ENCODE peak calls at places on chromosomes 2 and 18, in ten cellular contexts. M is left lobe of liver; O is RWPE2; G is CD8-positive, alpha-beta memory T cell; K is M059J; R is IMR-90; A is iris pigment epithelial cell; T is activated effector memory CD4-positive, alpha-beta T cell treated with anti-CD3 and anti-CD28 coated beads, Interleukin-2, amount 50 U/mL, for 16 hours; U is islet precursor cell; Z is ELF-1. E is an unnamed sample.

GRCh38 chr2:627926-628560 is 49.2 kb downstream of the TMEM18 start:
- DNase-seq in A (no peak), U (no peak), K (no peak), M (no peak), O (no peak), T (no peak), R (no peak), Z (no peak), G (no peak), E (no peak)

GRCh38 chr18:6414723-6415362 is at the start of gene L3MBTL4:
- DNase-seq in Z (no peak), U (no peak), R (no peak), A (no peak), O (no peak), T (no peak), K (no peak), M (peak), G (no peak), E (no peak)

GRCh38 chr18:35220424-35220823 is 20.4 kb upstream of the ZNF397 start:
- DNase-seq in R (no peak), U (no peak), A (no peak), O (no peak), Z (no peak), G (no peak), M (no peak), K (no peak), T (no peak), E (no peak)

GRCh38 chr2:199602271-199602895 is 144.6 kb upstream of the SATB2 start:
- DNase-seq in U (peak), Z (peak), R (no peak), G (no peak), T (no peak), K (peak), M (no peak), O (no peak), A (no peak), E (no peak)

GRCh38 chr2:124063596-124063995 is 38.5 kb downstream of the CNTNAP5 start:
- DNase-seq in A (no peak), T (no peak), O (no peak), K (no peak), U (no peak), G (no peak), R (no peak), M (no peak), Z (no peak), E (no peak)

GRCh38 chr2:109720379-109721116 is 73.6 kb upstream of the RGPD5 start:
- DNase-seq in Z (no peak), U (no peak), M (peak), K (no peak), G (no peak), T (no peak), R (no peak), O (no peak), A (no peak), E (no peak)

GRCh38 chr2:10316336-10316735 is 13.6 kb downstream of the HPCAL1 start:
- DNase-seq in Z (no peak), A (no peak), U (no peak), K (no peak), M (no peak), R (peak), O (no peak), G (no peak), T (no peak), E (no peak)

GRCh38 chr2:196252408-196253114 is 81.2 kb upstream of the STK17B start:
- DNase-seq in K (no peak), T (no peak), A (peak), U (no peak), O (no peak), G (no peak), Z (no peak), R (peak), M (no peak), E (no peak)